ENCODE peak calls at places on chromosomes 6 and 20, in five cellular contexts. One of them, this sample, is unnamed.
A peak's percentile ranks its signal among the peaks of the same experiment; 100 is the strongest.

GRCh38 chr6:15357832-15358231 is 112.0 kb downstream of the JARID2 start:
- DNase-seq in effector memory CD4-positive, alpha-beta T cell: no peak
- DNase-seq in SK-N-DZ: no peak
- DNase-seq in dermis microvascular lymphatic vessel endothelial cell: no peak
- DNase-seq in astrocyte of the spinal cord: no peak
- DNase-seq in this sample: no peak

GRCh38 chr6:117200067-117200466 is 65.3 kb upstream of the VGLL2 start:
- DNase-seq in effector memory CD4-positive, alpha-beta T cell: no peak
- DNase-seq in SK-N-DZ: no peak
- DNase-seq in dermis microvascular lymphatic vessel endothelial cell: no peak
- DNase-seq in astrocyte of the spinal cord: no peak
- DNase-seq in this sample: no peak

GRCh38 chr20:1215386-1216170 is 10.3 kb upstream of the RAD21L1 start:
- DNase-seq in effector memory CD4-positive, alpha-beta T cell: no peak
- DNase-seq in SK-N-DZ: no peak
- DNase-seq in astrocyte of the spinal cord: no peak
- DNase-seq in dermis microvascular lymphatic vessel endothelial cell: no peak
- DNase-seq in this sample: no peak

GRCh38 chr6:167302074-167302473 is 11.0 kb downstream of the UNC93A start:
- DNase-seq in dermis microvascular lymphatic vessel endothelial cell: no peak
- DNase-seq in astrocyte of the spinal cord: no peak
- DNase-seq in effector memory CD4-positive, alpha-beta T cell: no peak
- DNase-seq in SK-N-DZ: no peak
- DNase-seq in this sample: no peak

GRCh38 chr6:42551202-42551601 is 12.6 kb upstream of the UBR2 start:
- DNase-seq in SK-N-DZ: no peak
- DNase-seq in effector memory CD4-positive, alpha-beta T cell: no peak
- DNase-seq in dermis microvascular lymphatic vessel endothelial cell: no peak
- DNase-seq in astrocyte of the spinal cord: no peak
- DNase-seq in this sample: no peak

GRCh38 chr6:14228571-14228970 is 111.0 kb downstream of the CD83 start:
- DNase-seq in effector memory CD4-positive, alpha-beta T cell: no peak
- DNase-seq in SK-N-DZ: no peak
- DNase-seq in astrocyte of the spinal cord: peak; percentile 13
- DNase-seq in dermis microvascular lymphatic vessel endothelial cell: no peak
- DNase-seq in this sample: no peak

GRCh38 chr20:41017448-41018042 is 11.1 kb upstream of the TOP1 start:
- DNase-seq in astrocyte of the spinal cord: no peak
- DNase-seq in effector memory CD4-positive, alpha-beta T cell: no peak
- DNase-seq in SK-N-DZ: no peak
- DNase-seq in dermis microvascular lymphatic vessel endothelial cell: no peak
- DNase-seq in this sample: no peak

GRCh38 chr6:8335371-8335770 is 100.0 kb downstream of the SLC35B3 start:
- DNase-seq in dermis microvascular lymphatic vessel endothelial cell: no peak
- DNase-seq in SK-N-DZ: no peak
- DNase-seq in effector memory CD4-positive, alpha-beta T cell: no peak
- DNase-seq in astrocyte of the spinal cord: no peak
- DNase-seq in this sample: no peak

GRCh38 chr6:31892821-31893220 is 4.7 kb downstream of the EHMT2 start:
- DNase-seq in astrocyte of the spinal cord: no peak
- DNase-seq in SK-N-DZ: no peak
- DNase-seq in effector memory CD4-positive, alpha-beta T cell: no peak
- DNase-seq in dermis microvascular lymphatic vessel endothelial cell: no peak
- DNase-seq in this sample: no peak

This sample was measured in NCI-H748 treated with DMSO at 0.1 percent for 48 hours.